ENCODE peak calls at places on chromosomes 12 and 14, in ten cellular contexts. Q is A549, F is right atrium auricular region, M is psoas muscle, Z is transverse colon, U is lung, I is choroid plexus epithelial cell, V is foreskin fibroblast, G is spleen, X is AG09309. P is an unnamed sample.

GRCh38 chr12:31736472-31736871 is 7.7 kb upstream of the AMN1 start:
- DNase-seq in Z (no peak), G (no peak), F (no peak), Q (peak; percentile 80), M (no peak), V (peak; percentile 84), I (peak; percentile 89), U (no peak), X (peak; percentile 68), P (peak; percentile 97)

GRCh38 chr14:90999299-90999698 is 61.1 kb downstream of the RPS6KA5 start:
- DNase-seq in Q (no peak), Z (no peak), X (no peak), F (no peak), I (no peak), U (no peak), M (no peak), G (no peak), V (no peak), P (no peak)

GRCh38 chr12:2868986-2869385 is 8.0 kb downstream of the FOXM1 start:
- DNase-seq in G (no peak), M (no peak), X (no peak), I (peak; percentile 62), V (no peak), U (no peak), Q (no peak), Z (no peak), F (no peak), P (no peak)

GRCh38 chr12:836952-837351 is 84.6 kb downstream of the WNK1 start:
- DNase-seq in X (no peak), Q (no peak), F (no peak), I (no peak), Z (no peak), G (no peak), M (no peak), V (no peak), U (no peak), P (no peak)

GRCh38 chr14:81062816-81063215 is 107.4 kb downstream of the TSHR start:
- DNase-seq in M (no peak), F (no peak), G (no peak), I (peak; percentile 5), X (no peak), V (no peak), U (no peak), Q (peak; percentile 20), Z (no peak), P (no peak)

GRCh38 chr14:51957950-51958349 is 31.4 kb upstream of the RTRAF start:
- DNase-seq in X (no peak), U (no peak), Z (no peak), I (peak; percentile 63), V (peak; percentile 37), M (no peak), F (no peak), G (no peak), Q (no peak), P (peak; percentile 27)

GRCh38 chr12:28378749-28379148 is 188.5 kb downstream of the CCDC91 start:
- DNase-seq in Z (no peak), X (peak; percentile 90), G (no peak), V (peak; percentile 8), U (no peak), I (peak; percentile 68), F (no peak), Q (no peak), M (no peak), P (peak; percentile 14)

GRCh38 chr14:88281447-88281846 is 41.6 kb downstream of the KCNK10 start:
- DNase-seq in Q (no peak), V (no peak), Z (no peak), F (no peak), G (no peak), I (no peak), M (no peak), X (no peak), U (no peak), P (no peak)

GRCh38 chr12:52147367-52147972 is 44.3 kb downstream of the KRT80 start:
- DNase-seq in F (peak; percentile 98), M (peak; percentile 95), Q (peak; percentile 100), U (peak; percentile 95), Z (peak; percentile 95), I (peak; percentile 95), V (peak; percentile 99), X (peak; percentile 95), G (peak; percentile 76), P (peak; percentile 98)

GRCh38 chr12:67355428-67356385 is 86.5 kb downstream of the CAND1 start:
- DNase-seq in U (no peak), F (no peak), V (peak; percentile 32), Q (peak; percentile 54), G (no peak), I (peak; percentile 83), Z (no peak), X (no peak), M (no peak), P (peak; percentile 53)
- TF ChIP-seq CTCF in U (peak; percentile 14), F (peak; percentile 39), V (peak; percentile 49), Q (peak; percentile 81), G (peak; percentile 57), I (peak; percentile 67), Z (peak; percentile 59), X (peak; percentile 55), M (peak; percentile 55), P (peak; percentile 50)

DNA sequence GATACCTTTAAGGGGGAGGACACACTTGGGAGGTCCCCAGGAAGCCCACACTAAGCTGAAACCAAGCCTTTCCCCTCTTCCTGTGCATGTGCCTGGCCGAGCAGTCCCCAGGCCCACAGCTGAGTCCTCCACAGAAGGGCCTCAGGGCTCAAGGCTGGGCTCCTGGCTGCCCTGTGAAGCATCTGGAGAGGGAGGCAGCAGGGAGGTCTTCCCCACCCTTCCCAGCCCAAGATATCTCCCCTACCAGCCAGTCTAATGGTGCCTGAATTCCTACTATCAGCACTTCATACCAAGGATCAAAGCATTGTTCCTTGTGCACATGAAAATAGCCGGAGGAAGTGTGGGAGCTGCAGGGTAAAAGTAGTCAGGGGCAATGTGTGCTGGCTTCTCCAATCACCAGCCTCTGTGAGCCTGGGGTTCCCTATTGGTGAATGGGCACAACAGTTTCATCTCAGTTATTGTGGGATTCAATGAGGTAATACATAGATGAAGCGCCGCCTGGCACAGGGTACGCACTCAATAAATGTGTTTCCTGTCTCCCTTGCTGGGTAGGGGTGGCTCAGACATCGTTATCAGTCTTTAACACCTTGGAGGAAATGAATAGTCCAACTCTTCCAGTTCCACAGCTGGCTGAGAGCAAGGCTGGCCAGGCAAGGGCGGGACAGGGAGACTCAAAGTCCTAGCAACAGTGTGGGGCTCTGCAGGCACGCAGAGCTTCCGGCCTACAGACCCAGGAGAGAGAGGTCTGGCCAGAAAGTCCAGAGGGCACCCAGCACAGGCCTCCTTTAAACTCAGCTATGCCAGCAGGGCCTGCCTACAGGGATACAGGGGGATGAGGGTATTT is 39.1 kb upstream of the PNMA1 start:
- DNase-seq in U (no peak), F (peak; percentile 81), Z (peak; percentile 87), X (no peak), Q (no peak), G (peak; percentile 88), M (no peak), I (no peak), V (no peak), P (no peak)
- H3K4me3 ChIP-seq in U (no peak overlapping the region), F (no peak overlapping the region), Z (no peak overlapping the region), X (no peak overlapping the region), Q (no peak overlapping the region), G (peak overlapping the region; percentile 28), M (peak overlapping the region; percentile 53), I (no peak overlapping the region), V (peak overlapping the region; percentile 47), P (no peak overlapping the region)

GRCh38 chr14:21496453-21496852 is 14.7 kb downstream of the METTL3 start:
- DNase-seq in M (no peak), F (no peak), Z (no peak), U (no peak), V (peak; percentile 28), X (no peak), G (no peak), I (peak; percentile 91), Q (no peak), P (peak; percentile 12)

GRCh38 chr14:21494902-21495762 is 16.0 kb downstream of the METTL3 start:
- DNase-seq in V (peak; percentile 21), F (no peak), Q (no peak), U (no peak), X (no peak), M (no peak), I (peak; percentile 86), Z (no peak), G (no peak), P (no peak)

GRCh38 chr14:21503376-21503775 is 7.8 kb downstream of the METTL3 start:
- DNase-seq in I (no peak), X (no peak), Q (no peak), M (no peak), U (no peak), F (no peak), Z (no peak), V (no peak), G (no peak), P (no peak)

GRCh38 chr14:21501568-21501967 is 9.6 kb downstream of the METTL3 start:
- DNase-seq in F (no peak), I (no peak), M (no peak), U (no peak), X (no peak), Q (no peak), V (no peak), G (no peak), Z (no peak), P (no peak)

GRCh38 chr14:21498540-21499526 is 12.3 kb downstream of the METTL3 start:
- DNase-seq in X (no peak), V (peak; percentile 27), M (no peak), G (no peak), Q (peak; percentile 59), I (peak; percentile 82), Z (no peak), F (no peak), U (no peak), P (peak; percentile 43)
- TF ChIP-seq CTCF in X (peak; percentile 44), V (peak; percentile 26), M (peak; percentile 44), G (peak; percentile 46), Q (peak; percentile 72), I (peak; percentile 61), Z (peak; percentile 56), F (peak; percentile 13), U (no peak), P (peak; percentile 58)

GRCh38 chr12:89064151-89064550 is 288.1 kb downstream of the DUSP6 start:
- DNase-seq in Q (no peak), U (no peak), M (no peak), G (no peak), I (no peak), X (no peak), V (no peak), F (no peak), Z (no peak), P (no peak)
- H3K4me3 ChIP-seq in Q (no peak overlapping the region), U (no peak overlapping the region), M (no peak overlapping the region), G (no peak overlapping the region), I (no peak overlapping the region), X (no peak overlapping the region), V (no peak overlapping the region), F (no peak overlapping the region), Z (no peak overlapping the region), P (no peak overlapping the region)

P was measured in brain microvascular endothelial cell.